ENCODE peak calls at places on chromosomes 2 and 18, in six cellular contexts. Q is K562, Z is GM12892, F is H1, H is HL-60, D is SK-N-SH. U is an unnamed sample.

GRCh38 chr2:33441235-33441810 is 35.1 kb upstream of the RASGRP3 start:
- DNase-seq in Q (peak), Z (peak), F (no peak), H (peak), D (peak), U (no peak)

GRCh38 chr2:72851333-72851732 is 25.5 kb upstream of the EXOC6B start:
- DNase-seq in Q (no peak), Z (no peak), F (no peak), H (no peak), D (no peak), U (no peak)

GRCh38 chr2:171712051-171712450 is 24.8 kb downstream of the DYNC1I2 start:
- DNase-seq in Q (no peak), Z (no peak), F (no peak), H (no peak), D (no peak), U (no peak)

GRCh38 chr2:207734264-207734635 is 22.8 kb downstream of the CCNYL1 start:
- DNase-seq in Q (no peak), Z (no peak), F (no peak), H (peak), D (peak), U (no peak)

GRCh38 chr18:11791131-11791530 is 60.1 kb upstream of the CHMP1B start:
- DNase-seq in Q (no peak), Z (no peak), F (no peak), H (no peak), D (no peak), U (no peak)

GRCh38 chr2:85445316-85446295 is 27.1 kb downstream of the SH2D6 start:
- DNase-seq in Q (no peak), Z (no peak), F (no peak), H (no peak), D (peak), U (no peak)

GRCh38 chr2:235050992-235051351 is 99.2 kb downstream of the SH3BP4 start:
- DNase-seq in Q (peak), Z (no peak), F (no peak), H (no peak), D (peak), U (peak)

GRCh38 chr2:208256192-208256782 is 1.4 kb upstream of the IDH1 start:
- DNase-seq in Q (no peak), Z (no peak), F (no peak), H (no peak), D (no peak), U (no peak)

GRCh38 chr18:24016643-24017042 is 2.1 kb downstream of the TTC39C start:
- DNase-seq in Q (no peak), Z (no peak), F (no peak), H (no peak), D (peak), U (no peak)

GRCh38 chr2:221360742-221361141 is 211.4 kb downstream of the EPHA4 start:
- DNase-seq in Q (no peak), Z (no peak), F (no peak), H (no peak), D (no peak), U (no peak)

GRCh38 chr2:176502619-176503018 is 233.4 kb downstream of the MTX2 start:
- DNase-seq in Q (no peak), Z (no peak), F (no peak), H (no peak), D (no peak), U (no peak)

GRCh38 chr2:112181571-112182290 is 43.5 kb downstream of the FBLN7 start:
- DNase-seq in Q (no peak), Z (no peak), F (peak), H (no peak), D (no peak), U (no peak)

GRCh38 chr2:168604252-168604651 is 148.2 kb downstream of the CERS6 start:
- DNase-seq in Q (no peak), Z (no peak), F (no peak), H (peak), D (no peak), U (no peak)

GRCh38 chr2:88521445-88522070 is 69.1 kb upstream of the FOXI3 start:
- DNase-seq in Q (no peak), Z (no peak), F (no peak), H (no peak), D (no peak), U (no peak)

GRCh38 chr18:65906621-65907034 is 155.8 kb downstream of the CDH7 start:
- DNase-seq in Q (no peak), Z (no peak), F (no peak), H (no peak), D (no peak), U (peak)

GRCh38 chr2:109173311-109174171 is 44.5 kb downstream of the SH3RF3 start:
- DNase-seq in Q (no peak), Z (no peak), F (no peak), H (no peak), D (peak), U (peak)

GRCh38 chr2:196915512-196916189 is 10.9 kb downstream of the PGAP1 start:
- DNase-seq in Q (no peak), Z (no peak), F (no peak), H (no peak), D (no peak), U (no peak)

GRCh38 chr2:226985227-226985946 is 149.5 kb downstream of the RHBDD1 start:
- DNase-seq in Q (peak), Z (no peak), F (no peak), H (peak), D (peak), U (peak)

GRCh38 chr2:186544255-186544675 is 45.6 kb upstream of the ITGAV start:
- DNase-seq in Q (no peak), Z (no peak), F (no peak), H (no peak), D (no peak), U (peak)

GRCh38 chr2:43032248-43032893 is 194.0 kb downstream of the ZFP36L2 start:
- DNase-seq in Q (no peak), Z (no peak), F (no peak), H (no peak), D (no peak), U (peak)

GRCh38 chr2:152055366-152056108 is 43.3 kb downstream of the CACNB4 start:
- DNase-seq in Q (no peak), Z (no peak), F (no peak), H (no peak), D (no peak), U (no peak)

GRCh38 chr2:127591221-127591923 is 54.6 kb upstream of the GPR17 start:
- DNase-seq in Q (peak), Z (peak), F (peak), H (peak), D (peak), U (peak)

GRCh38 chr2:21993002-21993401 is 869.2 kb downstream of the TDRD15 start:
- DNase-seq in Q (no peak), Z (no peak), F (no peak), H (no peak), D (no peak), U (no peak)

GRCh38 chr2:233832869-233833812 is 21.2 kb downstream of the HJURP start:
- DNase-seq in Q (peak), Z (no peak), F (peak), H (no peak), D (peak), U (no peak)

GRCh38 chr2:128490321-128490720 is 171.7 kb upstream of the HS6ST1 start:
- DNase-seq in Q (no peak), Z (no peak), F (peak), H (no peak), D (no peak), U (no peak)

GRCh38 chr2:6864938-6865345 is 765 bp downstream of the CMPK2 start:
- DNase-seq in Q (no peak), Z (no peak), F (peak), H (no peak), D (no peak), U (no peak)

GRCh38 chr18:45974088-45974536 is 7.0 kb upstream of the EPG5 start:
- DNase-seq in Q (peak), Z (no peak), F (no peak), H (peak), D (peak), U (peak)

GRCh38 chr2:73297151-73297559 is 3.8 kb upstream of the EGR4 start:
- DNase-seq in Q (no peak), Z (no peak), F (no peak), H (no peak), D (peak), U (no peak)

GRCh38 chr2:163345795-163346573 is 389.8 kb downstream of the FIGN start:
- DNase-seq in Q (peak), Z (no peak), F (no peak), H (peak), D (peak), U (peak)

GRCh38 chr2:98899041-98899702 is 36.9 kb downstream of the CRACDL start:
- DNase-seq in Q (no peak), Z (no peak), F (peak), H (no peak), D (no peak), U (no peak)

GRCh38 chr2:10392951-10393647 is 55.0 kb downstream of the ODC1 start:
- DNase-seq in Q (peak), Z (no peak), F (no peak), H (no peak), D (peak), U (no peak)

DNA sequence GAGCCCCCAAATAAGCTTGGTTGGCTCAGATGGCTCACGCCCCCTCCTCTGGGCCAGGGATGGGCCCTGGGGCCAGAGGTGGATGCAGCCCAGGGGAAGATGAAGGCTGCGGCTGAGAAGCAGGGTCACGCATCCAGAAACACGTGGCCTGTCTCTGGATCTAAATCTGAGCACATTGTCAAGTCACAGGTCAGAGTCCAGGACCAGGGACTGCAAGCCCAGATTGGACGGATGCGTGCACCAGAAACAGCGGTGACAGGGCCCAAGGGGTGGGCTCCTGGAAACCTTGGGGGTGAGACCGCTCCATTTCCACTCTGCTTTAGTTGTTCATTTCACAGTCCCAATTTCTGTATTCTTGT is 226.2 kb downstream of the ACKR3 start:
- DNase-seq in Q (no peak), Z (no peak), F (no peak), H (no peak), D (no peak), U (no peak)
- TF ChIP-seq POLR2AphosphoS5 in Q (no peak), Z (no peak), F (no peak), H (no peak), D (no peak), U (no peak)

DNA sequence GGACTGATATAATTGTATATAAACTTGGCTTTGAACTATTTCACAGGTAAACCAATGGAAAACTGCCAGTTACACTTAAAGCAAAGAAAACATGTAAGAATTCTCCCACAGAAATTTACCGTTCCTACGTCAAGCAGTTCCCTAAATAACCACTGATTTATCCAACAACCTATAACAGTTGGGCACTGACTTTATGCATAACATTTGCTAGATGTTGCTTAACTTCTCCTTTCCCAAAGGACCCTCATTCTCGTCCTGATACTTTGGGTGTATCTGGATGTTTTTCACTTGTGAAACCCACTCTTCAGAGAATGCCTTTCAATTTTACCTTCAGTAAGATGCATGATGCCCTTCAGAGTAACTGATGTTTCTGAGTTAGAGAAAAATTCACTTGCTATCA is 43.8 kb downstream of the STAT1 start:
- DNase-seq in Q (no peak), Z (no peak), F (no peak), H (no peak), D (no peak), U (no peak)
- TF ChIP-seq POLR2AphosphoS5 in Q (no peak), Z (no peak), F (no peak), H (no peak), D (no peak), U (no peak)

DNA sequence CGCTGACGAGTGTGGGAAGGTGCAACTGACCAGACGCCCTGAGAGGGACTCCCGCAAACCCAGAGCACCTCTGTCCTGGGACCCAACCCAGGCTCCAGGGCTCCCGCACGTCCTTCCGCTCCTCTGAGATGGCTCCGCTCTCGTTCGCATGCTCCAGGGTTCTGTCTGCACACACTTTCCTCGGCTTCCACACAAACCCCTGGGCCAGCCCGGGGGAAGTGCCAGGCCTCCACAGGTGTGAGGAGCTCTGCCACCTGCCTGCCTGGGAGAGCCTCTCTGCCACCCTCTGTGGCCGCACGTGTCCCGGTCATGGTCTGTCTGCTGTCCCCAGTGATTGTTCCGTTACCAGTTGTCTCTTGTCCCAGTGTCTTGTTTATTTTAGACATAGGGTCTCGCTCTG is 222.9 kb downstream of the HDAC4 start:
- DNase-seq in Q (no peak), Z (no peak), F (no peak), H (no peak), D (no peak), U (no peak)
- TF ChIP-seq POLR2AphosphoS5 in Q (no peak), Z (no peak), F (no peak), H (no peak), D (no peak), U (no peak)

GRCh38 chr2:241110607-241111442 is 8.7 kb upstream of the MTERF4 start:
- DNase-seq in Q (no peak), Z (peak), F (no peak), H (no peak), D (no peak), U (no peak)
- TF ChIP-seq POLR2AphosphoS5 in Q (no peak), Z (peak), F (no peak), H (no peak), D (no peak), U (no peak)

GRCh38 chr2:218291934-218292699 is at the start of gene TMBIM1:
- DNase-seq in Q (peak), Z (peak), F (peak), H (peak), D (no peak), U (no peak)
- TF ChIP-seq POLR2AphosphoS5 in Q (peak), Z (no peak), F (peak), H (peak), D (no peak), U (peak)